ENCODE peak calls at places on chromosome 22, in ten cellular contexts. I is brain pericyte; D is D341Med; O is stimulated activated CD8-positive, alpha-beta memory T cell treated with anti-CD3 and anti-CD28 coated beads, Interleukin-15, amount 100 ng/mL, for 1 hour; T is GM04504; N is AG04450; U is effector CD4-positive, alpha-beta T cell; Y is Kasumi-1; X is lung microvascular endothelial cell; Q is lower lobe of right lung. C is an unnamed sample.

GRCh38 chr22:27116295-27116694 is 458.9 kb downstream of the MIAT start:
- DNase-seq in I (no peak), D (no peak), O (no peak), T (no peak), N (no peak), U (no peak), Y (no peak), X (peak), Q (no peak), C (no peak)

GRCh38 chr22:46388647-46389046 is 53.1 kb downstream of the TRMU start:
- DNase-seq in I (no peak), D (no peak), O (no peak), T (no peak), N (no peak), U (no peak), Y (no peak), X (no peak), Q (no peak), C (no peak)

GRCh38 chr22:41248758-41249157 is 8.0 kb upstream of the CHADL start:
- DNase-seq in I (no peak), D (no peak), O (no peak), T (no peak), N (no peak), U (no peak), Y (no peak), X (no peak), Q (no peak), C (no peak)

GRCh38 chr22:45576273-45576625 is 73.6 kb downstream of the FBLN1 start:
- DNase-seq in I (no peak), D (no peak), O (no peak), T (no peak), N (no peak), U (no peak), Y (no peak), X (no peak), Q (no peak), C (no peak)

GRCh38 chr22:42932857-42933782 is 76.0 kb upstream of the ARFGAP3 start:
- DNase-seq in I (no peak), D (no peak), O (no peak), T (no peak), N (no peak), U (no peak), Y (peak), X (peak), Q (peak), C (no peak)

GRCh38 chr22:27108425-27109114 is 451.2 kb downstream of the MIAT start:
- DNase-seq in I (no peak), D (no peak), O (no peak), T (no peak), N (no peak), U (no peak), Y (no peak), X (no peak), Q (no peak), C (no peak)

GRCh38 chr22:46846154-46846831 is 83.8 kb downstream of the TBC1D22A start:
- DNase-seq in I (no peak), D (peak), O (no peak), T (no peak), N (no peak), U (no peak), Y (no peak), X (no peak), Q (no peak), C (no peak)

GRCh38 chr22:20945578-20945934 is 21.5 kb upstream of the AIFM3 start:
- DNase-seq in I (no peak), D (no peak), O (no peak), T (no peak), N (no peak), U (no peak), Y (no peak), X (no peak), Q (no peak), C (no peak)

GRCh38 chr22:26990503-26991189 is 333.3 kb downstream of the MIAT start:
- DNase-seq in I (no peak), D (no peak), O (no peak), T (no peak), N (no peak), U (no peak), Y (no peak), X (no peak), Q (no peak), C (no peak)

GRCh38 chr22:43092085-43092484 is 2.9 kb upstream of the TTLL1 start:
- DNase-seq in I (no peak), D (no peak), O (no peak), T (no peak), N (no peak), U (no peak), Y (peak), X (no peak), Q (no peak), C (no peak)

GRCh38 chr22:16954060-16954403 is 54.0 kb downstream of the GAB4 start:
- DNase-seq in I (no peak), D (no peak), O (no peak), T (no peak), N (no peak), U (no peak), Y (no peak), X (no peak), Q (no peak), C (no peak)

GRCh38 chr22:48828688-48829087 is 999.0 kb downstream of the BRD1 start:
- DNase-seq in I (no peak), D (no peak), O (no peak), T (no peak), N (no peak), U (no peak), Y (no peak), X (no peak), Q (no peak), C (no peak)

GRCh38 chr22:50730941-50731661 is 6.9 kb upstream of the ACR start:
- DNase-seq in I (no peak), D (no peak), O (no peak), T (no peak), N (no peak), U (no peak), Y (no peak), X (no peak), Q (peak), C (no peak)

GRCh38 chr22:35202376-35202775 is 54.9 kb upstream of the HMGXB4 start:
- DNase-seq in I (no peak), D (no peak), O (no peak), T (no peak), N (no peak), U (no peak), Y (no peak), X (no peak), Q (no peak), C (no peak)

GRCh38 chr22:26474687-26475086 is 8.9 kb downstream of the HPS4 start:
- DNase-seq in I (no peak), D (no peak), O (no peak), T (no peak), N (no peak), U (no peak), Y (no peak), X (no peak), Q (no peak), C (no peak)

GRCh38 chr22:19085233-19086043 is 36.8 kb downstream of the DGCR2 start:
- DNase-seq in I (no peak), D (peak), O (no peak), T (no peak), N (no peak), U (no peak), Y (peak), X (peak), Q (no peak), C (no peak)

GRCh38 chr22:23485490-23485889 is 94.6 kb downstream of the IGLL1 start:
- DNase-seq in I (no peak), D (no peak), O (no peak), T (no peak), N (no peak), U (no peak), Y (no peak), X (no peak), Q (no peak), C (no peak)

GRCh38 chr22:27718186-27719032 is 83.1 kb downstream of the MN1 start:
- DNase-seq in I (peak), D (no peak), O (no peak), T (peak), N (peak), U (no peak), Y (no peak), X (peak), Q (peak), C (no peak)

C was measured in T-cell.